ENCODE peak calls at places on chromosomes 3 and 15, in four cellular contexts. One of them, this sample, is unnamed.

GRCh38 chr3:51619983-51620382 is 51.1 kb upstream of the TEX264 start:
- DNase-seq in Calu3: no peak
- DNase-seq in T-helper 1 cell: no peak
- DNase-seq in mucosa of gallbladder: no peak
- DNase-seq in this sample: no peak

GRCh38 chr3:52801839-52802238 is 7.2 kb downstream of the ITIH3 start:
- DNase-seq in mucosa of gallbladder: no peak
- DNase-seq in Calu3: no peak
- DNase-seq in T-helper 1 cell: no peak
- DNase-seq in this sample: no peak

GRCh38 chr3:4852780-4853748 is 126.2 kb upstream of the BHLHE40 start:
- DNase-seq in Calu3: no peak
- DNase-seq in mucosa of gallbladder: no peak
- DNase-seq in T-helper 1 cell: no peak
- DNase-seq in this sample: no peak

GRCh38 chr3:155890671-155891190 is 20.3 kb downstream of the GMPS start:
- DNase-seq in Calu3: no peak
- DNase-seq in mucosa of gallbladder: no peak
- DNase-seq in T-helper 1 cell: no peak
- DNase-seq in this sample: peak

GRCh38 chr3:24722106-24722505 is 227.5 kb upstream of the THRB start:
- DNase-seq in T-helper 1 cell: no peak
- DNase-seq in mucosa of gallbladder: no peak
- DNase-seq in Calu3: no peak
- DNase-seq in this sample: no peak

GRCh38 chr3:72263223-72264015 is 478.5 kb upstream of the PROK2 start:
- DNase-seq in Calu3: no peak
- DNase-seq in mucosa of gallbladder: no peak
- DNase-seq in T-helper 1 cell: no peak
- DNase-seq in this sample: no peak

GRCh38 chr15:75452968-75453702 is 1.6 kb upstream of the SIN3A start:
- DNase-seq in mucosa of gallbladder: peak
- DNase-seq in T-helper 1 cell: peak
- DNase-seq in Calu3: peak
- DNase-seq in this sample: peak

GRCh38 chr3:33318709-33319380 is 41.6 kb downstream of the FBXL2 start:
- DNase-seq in T-helper 1 cell: no peak
- DNase-seq in mucosa of gallbladder: no peak
- DNase-seq in Calu3: no peak
- DNase-seq in this sample: peak

GRCh38 chr3:37855363-37855970 is 6.2 kb upstream of the CTDSPL start:
- DNase-seq in mucosa of gallbladder: peak
- DNase-seq in Calu3: peak
- DNase-seq in T-helper 1 cell: peak
- DNase-seq in this sample: peak

GRCh38 chr3:35864871-35865270 is 225.5 kb downstream of the ARPP21 start:
- DNase-seq in T-helper 1 cell: no peak
- DNase-seq in Calu3: no peak
- DNase-seq in mucosa of gallbladder: no peak
- DNase-seq in this sample: no peak

GRCh38 chr15:88061452-88061851 is 195.1 kb downstream of the NTRK3 start:
- DNase-seq in mucosa of gallbladder: no peak
- DNase-seq in Calu3: no peak
- DNase-seq in T-helper 1 cell: no peak
- DNase-seq in this sample: no peak

GRCh38 chr3:37308247-37308646 is 133.9 kb upstream of the LRRFIP2 start:
- DNase-seq in mucosa of gallbladder: no peak
- DNase-seq in T-helper 1 cell: no peak
- DNase-seq in Calu3: no peak
- DNase-seq in this sample: peak

GRCh38 chr15:76034111-76034510 is 21.9 kb upstream of the NRG4 start:
- DNase-seq in mucosa of gallbladder: no peak
- DNase-seq in T-helper 1 cell: no peak
- DNase-seq in Calu3: no peak
- DNase-seq in this sample: no peak

GRCh38 chr3:171357721-171358120 is 102.5 kb downstream of the TNIK start:
- DNase-seq in mucosa of gallbladder: no peak
- DNase-seq in Calu3: no peak
- DNase-seq in T-helper 1 cell: no peak
- DNase-seq in this sample: no peak

GRCh38 chr3:45558431-45558830 is 36.1 kb upstream of the LIMD1 start:
- DNase-seq in Calu3: no peak
- DNase-seq in mucosa of gallbladder: no peak
- DNase-seq in T-helper 1 cell: no peak
- DNase-seq in this sample: no peak

GRCh38 chr3:128504533-128504915 is 11.5 kb upstream of the GATA2 start:
- DNase-seq in mucosa of gallbladder: peak
- DNase-seq in T-helper 1 cell: no peak
- DNase-seq in Calu3: peak
- DNase-seq in this sample: no peak

GRCh38 chr3:149339931-149340309 is 6.5 kb upstream of the TM4SF18 start:
- DNase-seq in Calu3: peak
- DNase-seq in T-helper 1 cell: no peak
- DNase-seq in mucosa of gallbladder: peak
- DNase-seq in this sample: peak